ENCODE peak calls at places on chromosomes 5 and 9, in ten cellular contexts. Q is H1, Z is ovary, X is breast epithelium, L is esophagus squamous epithelium, P is uterus, J is adrenal gland, C is spleen, M is stomach, R is body of pancreas. T is an unnamed sample. For H3K4me1 and H3K27me3, the result is how much of the 10 kb centered on the place peaks cover.

GRCh38 chr9:6956796-6957355 is 199.1 kb downstream of the KDM4C start:
- DNase-seq in Q (no peak), Z (no peak), X (no peak), L (no peak), P (no peak), J (no peak), C (no peak), M (no peak), R (no peak), T (no peak)

GRCh38 chr9:85723220-85723619 is 18.5 kb downstream of the AGTPBP1 start:
- DNase-seq in Q (peak), Z (no peak), X (no peak), L (no peak), P (no peak), J (no peak), C (peak), M (no peak), R (no peak), T (peak)

GRCh38 chr9:127711831-127712274 is 3.6 kb downstream of the PTRH1 start:
- DNase-seq in Q (no peak), Z (no peak), X (no peak), L (no peak), P (no peak), J (no peak), C (no peak), M (no peak), R (no peak), T (no peak)

GRCh38 chr9:88988796-88989641 is 2.2 kb upstream of the S1PR3 start:
- DNase-seq in Q (no peak), Z (no peak), X (no peak), L (no peak), P (peak), J (no peak), C (no peak), M (no peak), R (no peak), T (no peak)

GRCh38 chr5:141695627-141696180 is 13.7 kb upstream of the ARAP3 start:
- DNase-seq in Q (no peak), Z (no peak), X (no peak), L (no peak), P (no peak), J (no peak), C (no peak), M (peak), R (no peak), T (no peak)

GRCh38 chr9:105405514-105406131 is 42.2 kb upstream of the FSD1L start:
- DNase-seq in Q (no peak), Z (no peak), X (no peak), L (no peak), P (no peak), J (no peak), C (no peak), M (no peak), R (no peak), T (no peak)

GRCh38 chr5:149448831-149449714 is 70.0 kb upstream of the IL17B start:
- DNase-seq in Q (no peak), Z (no peak), X (no peak), L (no peak), P (no peak), J (peak), C (no peak), M (no peak), R (peak), T (no peak)

GRCh38 chr9:31612336-31613030 is 772.0 kb upstream of the ACO1 start:
- DNase-seq in Q (no peak), Z (no peak), X (no peak), L (no peak), P (no peak), J (no peak), C (no peak), M (no peak), R (no peak), T (no peak)

GRCh38 chr9:84701801-84702200 is 32.3 kb downstream of the NTRK2 start:
- DNase-seq in Q (no peak), Z (no peak), X (no peak), L (no peak), P (no peak), J (no peak), C (no peak), M (no peak), R (no peak), T (no peak)

DNA sequence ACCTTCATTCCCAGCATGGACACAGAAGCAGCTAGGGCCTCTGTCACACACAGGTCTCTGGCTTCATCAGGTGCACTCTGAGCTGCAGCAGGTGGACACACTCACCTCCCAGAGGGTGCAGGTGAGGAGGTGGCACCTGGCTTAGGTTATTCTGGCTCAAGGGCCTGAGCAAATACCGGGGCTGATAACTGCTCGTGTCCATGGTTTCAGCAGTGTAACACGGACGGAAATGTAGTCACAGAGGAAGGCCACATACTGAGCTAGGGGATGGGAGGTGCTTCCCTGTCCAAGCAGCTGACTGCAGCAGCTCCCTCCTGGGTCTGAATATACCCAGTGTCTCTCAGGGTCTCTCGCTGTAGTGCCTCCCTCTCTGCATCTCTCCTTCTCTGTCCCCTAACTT is 5.7 kb downstream of the PHF2 start:
- DNase-seq in Q (no peak), Z (no peak), X (no peak), L (no peak), P (no peak), J (peak), C (no peak), M (peak), R (peak), T (peak)
- H3K4me1 ChIP-seq in Q (under half), Z (under half), X (under half), L (half or more), P (under half), J (under half), C (under half), M (half or more), R (half or more), T (half or more)

GRCh38 chr9:134875376-134875775 is 5.2 kb upstream of the FCN2 start:
- DNase-seq in Q (no peak), Z (no peak), X (no peak), L (no peak), P (no peak), J (no peak), C (no peak), M (no peak), R (no peak), T (no peak)
- TF ChIP-seq POLR2A in Q (no peak), Z (no peak), X (no peak), L (no peak), P (no peak), J (no peak), C (no peak), M (no peak), R (no peak), T (no peak)

GRCh38 chr9:132460240-132460639 is 50.2 kb downstream of the CFAP77 start:
- DNase-seq in Q (no peak), Z (no peak), X (no peak), L (no peak), P (no peak), J (no peak), C (no peak), M (no peak), R (no peak), T (no peak)

GRCh38 chr9:132456241-132456640 is 46.2 kb downstream of the CFAP77 start:
- DNase-seq in Q (no peak), Z (no peak), X (no peak), L (no peak), P (no peak), J (no peak), C (no peak), M (no peak), R (no peak), T (no peak)

GRCh38 chr9:132457508-132457907 is 47.5 kb downstream of the CFAP77 start:
- DNase-seq in Q (no peak), Z (no peak), X (no peak), L (no peak), P (no peak), J (no peak), C (no peak), M (no peak), R (no peak), T (no peak)

GRCh38 chr9:132459661-132460060 is 49.6 kb downstream of the CFAP77 start:
- DNase-seq in Q (no peak), Z (no peak), X (no peak), L (no peak), P (no peak), J (no peak), C (no peak), M (no peak), R (no peak), T (no peak)

GRCh38 chr9:132458432-132458831 is 48.4 kb downstream of the CFAP77 start:
- DNase-seq in Q (no peak), Z (no peak), X (no peak), L (no peak), P (no peak), J (no peak), C (no peak), M (no peak), R (no peak), T (no peak)
- H3K27me3 ChIP-seq in Q (under half), Z (under half), X (under half), L (under half), P (under half), J (under half), C (under half), M (under half), R (under half), T (under half)

GRCh38 chr5:132458226-132458560 is 32.4 kb downstream of the IRF1 start:
- DNase-seq in Q (no peak), Z (no peak), X (no peak), L (no peak), P (no peak), J (no peak), C (no peak), M (no peak), R (no peak), T (no peak)
- H3K4me1 ChIP-seq in Q (under half), Z (under half), X (under half), L (half or more), P (under half), J (under half), C (half or more), M (half or more), R (under half), T (half or more)

GRCh38 chr5:151686673-151687378 is at the start of gene SPARC:
- DNase-seq in Q (peak), Z (peak), X (no peak), L (peak), P (peak), J (peak), C (no peak), M (no peak), R (peak), T (peak)
- TF ChIP-seq POLR2A in Q (peak), Z (peak), X (peak), L (peak), P (peak), J (peak), C (no peak), M (peak), R (peak), T (peak)

DNA sequence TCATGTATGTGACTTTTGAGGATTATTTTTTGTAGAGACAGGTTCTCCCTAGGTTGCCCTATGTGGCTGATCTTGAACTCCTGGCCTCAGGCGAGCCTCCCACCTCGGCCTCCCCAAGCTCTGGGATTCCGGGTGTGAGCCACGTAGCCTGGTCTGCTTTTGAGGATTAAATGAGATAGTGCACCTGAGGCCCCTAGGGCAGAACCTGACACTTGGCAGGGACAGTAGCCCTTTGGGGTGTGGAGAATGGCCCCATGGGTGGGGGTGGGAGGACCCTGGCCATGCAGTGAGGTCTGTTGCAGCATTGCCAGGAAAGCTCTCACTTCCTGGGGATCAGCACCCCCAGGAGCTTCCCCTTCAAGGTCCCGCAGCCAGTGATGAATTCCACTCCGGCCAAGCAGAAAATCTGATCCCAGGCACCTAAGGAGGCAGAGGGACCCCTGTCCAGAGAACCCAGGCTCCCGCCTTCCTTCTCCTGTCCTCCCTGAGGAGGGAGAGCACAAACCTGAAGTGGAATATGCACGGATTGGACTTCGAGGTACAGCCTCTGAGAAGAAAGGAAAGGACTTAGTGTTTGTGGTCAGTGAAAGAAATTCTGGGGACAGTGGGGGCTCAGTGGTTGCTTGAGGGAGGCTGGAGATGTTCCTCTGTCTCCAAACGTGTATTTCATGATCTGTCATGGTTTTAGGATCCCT is 73.9 kb upstream of the UNC5A start:
- DNase-seq in Q (peak), Z (no peak), X (peak), L (no peak), P (peak), J (peak), C (peak), M (no peak), R (no peak), T (peak)
- H3K27me3 ChIP-seq in Q (under half), Z (under half), X (half or more), L (under half), P (under half), J (under half), C (under half), M (half or more), R (under half), T (under half)

GRCh38 chr5:109451161-109451560 is 41.4 kb upstream of the PJA2 start:
- DNase-seq in Q (no peak), Z (no peak), X (no peak), L (no peak), P (no peak), J (no peak), C (no peak), M (peak), R (peak), T (no peak)

GRCh38 chr5:109452661-109453060 is 42.9 kb upstream of the PJA2 start:
- DNase-seq in Q (no peak), Z (no peak), X (no peak), L (no peak), P (no peak), J (no peak), C (no peak), M (no peak), R (no peak), T (no peak)

GRCh38 chr5:109454726-109455505 is 45.1 kb upstream of the PJA2 start:
- DNase-seq in Q (no peak), Z (no peak), X (no peak), L (no peak), P (no peak), J (no peak), C (no peak), M (no peak), R (no peak), T (no peak)

GRCh38 chr5:109453251-109453650 is 43.5 kb upstream of the PJA2 start:
- DNase-seq in Q (no peak), Z (no peak), X (no peak), L (no peak), P (no peak), J (no peak), C (no peak), M (no peak), R (no peak), T (no peak)

DNA sequence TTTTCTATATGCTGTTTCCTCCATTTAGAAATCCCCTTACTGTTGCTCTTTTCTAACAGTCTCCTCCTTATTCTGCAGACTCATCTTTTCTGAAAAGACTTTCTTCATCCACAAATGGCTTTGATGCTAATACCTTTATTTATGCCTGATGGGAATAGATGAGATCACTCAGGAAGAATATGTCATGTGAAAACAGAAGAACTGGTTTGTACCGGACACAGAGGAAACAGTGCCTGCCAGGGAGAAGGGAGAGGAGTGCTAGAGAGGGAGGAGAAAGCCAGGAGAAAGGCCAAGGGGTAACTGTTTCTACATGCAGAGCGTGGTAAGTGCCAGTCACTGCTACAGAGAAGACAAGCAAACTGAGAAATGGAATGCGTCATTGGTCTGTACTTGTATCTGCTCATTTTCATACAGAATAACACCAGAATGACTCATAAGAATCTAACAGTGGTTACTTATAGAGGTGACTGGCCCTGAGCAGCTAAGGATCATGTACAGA is 45.9 kb upstream of the PJA2 start:
- DNase-seq in Q (no peak), Z (no peak), X (no peak), L (peak), P (peak), J (peak), C (no peak), M (no peak), R (no peak), T (no peak)
- H3K4me1 ChIP-seq in Q (under half), Z (under half), X (under half), L (under half), P (under half), J (under half), C (under half), M (under half), R (under half), T (under half)

GRCh38 chr9:96566401-96567202 is 53.0 kb downstream of the CDC14B start:
- DNase-seq in Q (peak), Z (peak), X (peak), L (peak), P (peak), J (peak), C (peak), M (peak), R (peak), T (peak)
- TF ChIP-seq POLR2A in Q (no peak), Z (no peak), X (no peak), L (peak), P (no peak), J (peak), C (no peak), M (no peak), R (peak), T (peak)

T was measured in Peyer's patch.